ENCODE peak calls at places on chromosomes 6 and 20, in ten cellular contexts. X is MM.1S, L is cardiac muscle cell, A is heart left ventricle, J is tibial nerve, Q is tibial artery, H is body of pancreas, R is H9, I is neural progenitor cell, M is A549. E is an unnamed sample.

GRCh38 chr6:83578057-83578456 is 65.7 kb downstream of the PRSS35 start:
- DNase-seq in J (no peak), X (no peak), M (no peak), H (no peak), I (no peak), Q (no peak), L (no peak), A (no peak), R (no peak), E (no peak)

GRCh38 chr6:35368038-35368887 is 25.9 kb downstream of the PPARD start:
- DNase-seq in L (peak; percentile 46), I (no peak), R (no peak), J (no peak), H (no peak), X (no peak), M (peak; percentile 55), A (no peak), Q (no peak), E (no peak)

GRCh38 chr6:158819213-158819976 is at the start of gene EZR:
- DNase-seq in Q (peak; percentile 51), R (peak; percentile 89), J (peak; percentile 36), A (peak; percentile 87), M (peak; percentile 86), X (peak; percentile 74), I (peak; percentile 91), L (peak; percentile 80), H (peak; percentile 84), E (peak; percentile 85)

GRCh38 chr6:72649032-72649984 is 27.4 kb downstream of the KCNQ5 start:
- DNase-seq in A (no peak), I (no peak), H (no peak), R (no peak), J (peak; percentile 20), L (peak; percentile 86), X (no peak), M (peak; percentile 29), Q (no peak), E (no peak)

GRCh38 chr6:122005661-122006060 is 393.8 kb upstream of the HSF2 start:
- DNase-seq in L (no peak), J (no peak), H (no peak), M (no peak), X (no peak), I (no peak), R (no peak), A (no peak), Q (no peak), E (no peak)

GRCh38 chr20:17871181-17871580 is 97.4 kb downstream of the SNX5 start:
- DNase-seq in H (no peak), M (no peak), L (peak; percentile 28), R (no peak), Q (no peak), J (no peak), A (no peak), X (no peak), I (no peak), E (no peak)

GRCh38 chr6:70385931-70386330 is 27.4 kb upstream of the FAM135A start:
- DNase-seq in I (no peak), M (no peak), X (no peak), L (peak; percentile 22), A (no peak), R (no peak), H (no peak), Q (no peak), J (no peak), E (no peak)

GRCh38 chr6:134379086-134379485 is 61.2 kb upstream of the SGK1 start:
- DNase-seq in L (no peak), A (no peak), R (peak; percentile 79), X (no peak), J (no peak), H (peak; percentile 84), Q (no peak), I (no peak), M (no peak), E (no peak)

GRCh38 chr6:127177030-127177928 is 58.8 kb downstream of the RSPO3 start:
- DNase-seq in R (no peak), I (no peak), L (peak; percentile 61), J (no peak), M (no peak), H (no peak), X (no peak), Q (no peak), A (no peak), E (no peak)

GRCh38 chr20:57683876-57684275 is 25.9 kb downstream of the PMEPA1 start:
- DNase-seq in J (no peak), M (no peak), H (no peak), A (no peak), X (no peak), Q (no peak), L (no peak), R (no peak), I (no peak), E (no peak)
- H3K4me1 ChIP-seq in J (peaks cover 27% of the 10 kb centered on the region), M (peaks cover 100% of the 10 kb centered on the region), H (peaks cover 55% of the 10 kb centered on the region), A (no peaks in the 10 kb centered on the region), X (peaks cover 48% of the 10 kb centered on the region), Q (peaks cover 100% of the 10 kb centered on the region), L (peaks cover 51% of the 10 kb centered on the region), R (peaks cover 22% of the 10 kb centered on the region), I (peaks cover 19% of the 10 kb centered on the region), E (peaks cover 28% of the 10 kb centered on the region)

GRCh38 chr6:89566011-89566775 is 72.4 kb downstream of the LYRM2 start:
- DNase-seq in Q (no peak), L (no peak), J (no peak), R (no peak), A (no peak), M (no peak), I (peak; percentile 31), X (no peak), H (no peak), E (no peak)
- H3K4me1 ChIP-seq in Q (peaks cover 63% of the 10 kb centered on the region), L (peaks cover 8% of the 10 kb centered on the region), J (no peaks in the 10 kb centered on the region), R (peaks cover 2% of the 10 kb centered on the region), A (no peaks in the 10 kb centered on the region), M (no peaks in the 10 kb centered on the region), I (peaks cover 73% of the 10 kb centered on the region), X (no peaks in the 10 kb centered on the region), H (peaks cover 7% of the 10 kb centered on the region), E (no peaks in the 10 kb centered on the region)

GRCh38 chr6:13397359-13398080 is 69.2 kb upstream of the TBC1D7 start:
- DNase-seq in Q (no peak), L (no peak), X (peak; percentile 39), I (no peak), R (no peak), A (no peak), H (no peak), M (peak; percentile 47), J (no peak), E (no peak)
- H3K4me1 ChIP-seq in Q (peaks cover 59% of the 10 kb centered on the region), L (peaks cover 45% of the 10 kb centered on the region), X (peaks cover 13% of the 10 kb centered on the region), I (peaks cover 10% of the 10 kb centered on the region), R (peaks cover 2% of the 10 kb centered on the region), A (peaks cover 7% of the 10 kb centered on the region), H (peaks cover 27% of the 10 kb centered on the region), M (peaks cover 47% of the 10 kb centered on the region), J (peaks cover 9% of the 10 kb centered on the region), E (peaks cover 9% of the 10 kb centered on the region)

GRCh38 chr20:62377615-62378085 is 9.3 kb upstream of the RPS21 start:
- DNase-seq in X (no peak), H (no peak), R (no peak), Q (no peak), A (peak; percentile 67), I (no peak), L (no peak), J (no peak), M (no peak), E (no peak)

GRCh38 chr20:62374431-62375152 is 7.5 kb upstream of the LAMA5 start:
- DNase-seq in J (no peak), A (no peak), L (no peak), M (no peak), H (no peak), Q (no peak), R (no peak), X (no peak), I (no peak), E (no peak)

GRCh38 chr20:62378215-62378614 is 8.7 kb upstream of the RPS21 start:
- DNase-seq in Q (no peak), I (no peak), R (peak; percentile 70), L (no peak), J (no peak), A (no peak), H (no peak), M (no peak), X (no peak), E (no peak)

GRCh38 chr20:62377064-62377461 is 9.8 kb upstream of the RPS21 start:
- DNase-seq in M (no peak), I (no peak), H (no peak), L (no peak), X (no peak), A (no peak), R (no peak), Q (no peak), J (no peak), E (no peak)

GRCh38 chr20:62376112-62377063 is 9.3 kb upstream of the LAMA5 start:
- DNase-seq in X (no peak), A (peak; percentile 67), J (no peak), Q (no peak), H (peak; percentile 59), M (peak; percentile 81), R (peak; percentile 94), L (peak; percentile 88), I (peak; percentile 96), E (peak; percentile 78)
- H3K4me1 ChIP-seq in X (no peaks in the 10 kb centered on the region), A (no peaks in the 10 kb centered on the region), J (peaks cover 18% of the 10 kb centered on the region), Q (peaks cover 80% of the 10 kb centered on the region), H (peaks cover 48% of the 10 kb centered on the region), M (peaks cover 75% of the 10 kb centered on the region), R (no peaks in the 10 kb centered on the region), L (peaks cover 24% of the 10 kb centered on the region), I (peaks cover 13% of the 10 kb centered on the region), E (peaks cover 18% of the 10 kb centered on the region)

GRCh38 chr20:1327241-1327653 is 1.7 kb downstream of the SDCBP2 start:
- DNase-seq in L (peak; percentile 88), Q (no peak), M (no peak), X (no peak), I (no peak), A (peak; percentile 27), J (no peak), R (peak; percentile 25), H (peak; percentile 33), E (no peak)
- H3K4me1 ChIP-seq in L (no peaks in the 10 kb centered on the region), Q (peaks cover 29% of the 10 kb centered on the region), M (peaks cover 37% of the 10 kb centered on the region), X (peaks cover 13% of the 10 kb centered on the region), I (peaks cover 4% of the 10 kb centered on the region), A (peaks cover 24% of the 10 kb centered on the region), J (peaks cover 34% of the 10 kb centered on the region), R (peaks cover 4% of the 10 kb centered on the region), H (peaks cover 59% of the 10 kb centered on the region), E (no peaks in the 10 kb centered on the region)